ENCODE peak calls at places on chromosomes 7 and 10, in seven cellular contexts. One of them, this sample, is unnamed.

GRCh38 chr7:29865526-29865925 is 59.2 kb downstream of the WIPF3 start:
- DNase-seq in foreskin fibroblast: peak; percentile 90
- DNase-seq in endothelial cell: no peak
- DNase-seq in GM12865: no peak
- DNase-seq in left ventricle myocardium inferior: no peak
- DNase-seq in right atrium auricular region: peak; percentile 67
- DNase-seq in choroid plexus epithelial cell: peak; percentile 73
- DNase-seq in this sample: no peak

GRCh38 chr7:81013036-81013435 is 94.2 kb upstream of the SEMA3C start:
- DNase-seq in choroid plexus epithelial cell: peak; percentile 89
- DNase-seq in left ventricle myocardium inferior: no peak
- DNase-seq in GM12865: no peak
- DNase-seq in endothelial cell: no peak
- DNase-seq in right atrium auricular region: no peak
- DNase-seq in foreskin fibroblast: peak; percentile 64
- DNase-seq in this sample: no peak

GRCh38 chr10:60943372-60944158 is 420 bp downstream of the RHOBTB1 start:
- DNase-seq in right atrium auricular region: peak; percentile 75
- DNase-seq in left ventricle myocardium inferior: peak; percentile 71
- DNase-seq in foreskin fibroblast: peak; percentile 70
- DNase-seq in endothelial cell: peak; percentile 68
- DNase-seq in choroid plexus epithelial cell: peak; percentile 62
- DNase-seq in GM12865: no peak
- DNase-seq in this sample: peak; percentile 27

GRCh38 chr7:75017832-75018231 is 53.3 kb downstream of the CASTOR2 start:
- DNase-seq in foreskin fibroblast: no peak
- DNase-seq in choroid plexus epithelial cell: no peak
- DNase-seq in right atrium auricular region: no peak
- DNase-seq in GM12865: no peak
- DNase-seq in endothelial cell: no peak
- DNase-seq in left ventricle myocardium inferior: no peak
- DNase-seq in this sample: no peak

GRCh38 chr7:110375068-110375467 is 715.9 kb upstream of the LRRN3 start:
- DNase-seq in GM12865: no peak
- DNase-seq in choroid plexus epithelial cell: no peak
- DNase-seq in endothelial cell: no peak
- DNase-seq in right atrium auricular region: no peak
- DNase-seq in foreskin fibroblast: no peak
- DNase-seq in left ventricle myocardium inferior: no peak
- DNase-seq in this sample: no peak

GRCh38 chr7:138243430-138243829 is 167.2 kb downstream of the AKR1D1 start:
- DNase-seq in endothelial cell: peak; percentile 5
- DNase-seq in right atrium auricular region: no peak
- DNase-seq in GM12865: no peak
- DNase-seq in foreskin fibroblast: no peak
- DNase-seq in left ventricle myocardium inferior: peak; percentile 16
- DNase-seq in choroid plexus epithelial cell: peak; percentile 60
- DNase-seq in this sample: no peak

GRCh38 chr10:5476918-5477525 is 22.3 kb downstream of the CALML5 start:
- DNase-seq in GM12865: no peak
- DNase-seq in foreskin fibroblast: peak; percentile 16
- DNase-seq in left ventricle myocardium inferior: no peak
- DNase-seq in right atrium auricular region: no peak
- DNase-seq in endothelial cell: no peak
- DNase-seq in choroid plexus epithelial cell: no peak
- DNase-seq in this sample: no peak

GRCh38 chr10:58070964-58071363 is 196.7 kb downstream of the IPMK start:
- DNase-seq in foreskin fibroblast: no peak
- DNase-seq in GM12865: no peak
- DNase-seq in right atrium auricular region: no peak
- DNase-seq in choroid plexus epithelial cell: no peak
- DNase-seq in left ventricle myocardium inferior: no peak
- DNase-seq in endothelial cell: no peak
- DNase-seq in this sample: no peak

GRCh38 chr10:57960406-57960805 is 307.3 kb downstream of the IPMK start:
- DNase-seq in left ventricle myocardium inferior: no peak
- DNase-seq in choroid plexus epithelial cell: no peak
- DNase-seq in foreskin fibroblast: peak; percentile 11
- DNase-seq in right atrium auricular region: no peak
- DNase-seq in GM12865: no peak
- DNase-seq in endothelial cell: no peak
- DNase-seq in this sample: no peak

GRCh38 chr10:35768011-35768410 is 125.9 kb upstream of the FZD8 start:
- DNase-seq in endothelial cell: no peak
- DNase-seq in foreskin fibroblast: no peak
- DNase-seq in right atrium auricular region: no peak
- DNase-seq in GM12865: no peak
- DNase-seq in choroid plexus epithelial cell: no peak
- DNase-seq in left ventricle myocardium inferior: no peak
- DNase-seq in this sample: no peak

GRCh38 chr7:47968852-47969774 is 10.3 kb downstream of the HUS1 start:
- DNase-seq in left ventricle myocardium inferior: peak; percentile 58
- DNase-seq in endothelial cell: peak; percentile 84
- DNase-seq in foreskin fibroblast: peak; percentile 77
- DNase-seq in choroid plexus epithelial cell: peak; percentile 86
- DNase-seq in GM12865: peak; percentile 74
- DNase-seq in right atrium auricular region: no peak
- DNase-seq in this sample: peak; percentile 75

GRCh38 chr7:28174901-28175661 is 5.5 kb downstream of the JAZF1 start:
- DNase-seq in GM12865: no peak
- DNase-seq in foreskin fibroblast: peak; percentile 39
- DNase-seq in endothelial cell: no peak
- DNase-seq in choroid plexus epithelial cell: no peak
- DNase-seq in left ventricle myocardium inferior: no peak
- DNase-seq in right atrium auricular region: no peak
- DNase-seq in this sample: no peak

GRCh38 chr7:91843831-91844230 is 36.7 kb downstream of the MTERF1 start:
- DNase-seq in GM12865: peak; percentile 32
- DNase-seq in right atrium auricular region: no peak
- DNase-seq in choroid plexus epithelial cell: no peak
- DNase-seq in foreskin fibroblast: no peak
- DNase-seq in endothelial cell: no peak
- DNase-seq in left ventricle myocardium inferior: no peak
- DNase-seq in this sample: no peak

GRCh38 chr7:155214328-155214986 is 83.2 kb upstream of the INSIG1 start:
- DNase-seq in left ventricle myocardium inferior: no peak
- DNase-seq in right atrium auricular region: no peak
- DNase-seq in choroid plexus epithelial cell: no peak
- DNase-seq in GM12865: no peak
- DNase-seq in endothelial cell: no peak
- DNase-seq in foreskin fibroblast: peak; percentile 23
- DNase-seq in this sample: no peak

GRCh38 chr10:79081353-79082034 is 12.7 kb downstream of the ZMIZ1 start:
- DNase-seq in GM12865: no peak
- DNase-seq in endothelial cell: no peak
- DNase-seq in left ventricle myocardium inferior: peak; percentile 55
- DNase-seq in choroid plexus epithelial cell: peak; percentile 87
- DNase-seq in right atrium auricular region: no peak
- DNase-seq in foreskin fibroblast: peak; percentile 95
- DNase-seq in this sample: no peak

GRCh38 chr7:142338633-142339501 is 81.0 kb upstream of the PRSS58 start:
- DNase-seq in choroid plexus epithelial cell: peak; percentile 86
- DNase-seq in endothelial cell: peak; percentile 74
- DNase-seq in GM12865: no peak
- DNase-seq in right atrium auricular region: no peak
- DNase-seq in left ventricle myocardium inferior: no peak
- DNase-seq in foreskin fibroblast: no peak
- DNase-seq in this sample: peak; percentile 53

GRCh38 chr7:66145404-66145843 is 30.8 kb downstream of the CRCP start:
- DNase-seq in left ventricle myocardium inferior: peak; percentile 75
- DNase-seq in endothelial cell: no peak
- DNase-seq in GM12865: peak; percentile 9
- DNase-seq in foreskin fibroblast: peak; percentile 64
- DNase-seq in right atrium auricular region: peak; percentile 72
- DNase-seq in choroid plexus epithelial cell: peak; percentile 87
- DNase-seq in this sample: no peak

GRCh38 chr10:77301305-77301730 is 336.3 kb downstream of the KCNMA1 start:
- DNase-seq in right atrium auricular region: no peak
- DNase-seq in endothelial cell: no peak
- DNase-seq in foreskin fibroblast: peak; percentile 70
- DNase-seq in left ventricle myocardium inferior: no peak
- DNase-seq in GM12865: no peak
- DNase-seq in choroid plexus epithelial cell: peak; percentile 71
- DNase-seq in this sample: no peak

GRCh38 chr7:101936612-101937231 is 119.3 kb downstream of the CUX1 start:
- DNase-seq in GM12865: no peak
- DNase-seq in right atrium auricular region: peak; percentile 79
- DNase-seq in left ventricle myocardium inferior: peak; percentile 36
- DNase-seq in choroid plexus epithelial cell: peak; percentile 65
- DNase-seq in foreskin fibroblast: peak; percentile 50
- DNase-seq in endothelial cell: no peak
- DNase-seq in this sample: no peak

GRCh38 chr7:100572949-100573675 is 588 bp downstream of the SAP25 start:
- DNase-seq in choroid plexus epithelial cell: no peak
- DNase-seq in foreskin fibroblast: no peak
- DNase-seq in GM12865: no peak
- DNase-seq in left ventricle myocardium inferior: no peak
- DNase-seq in right atrium auricular region: no peak
- DNase-seq in endothelial cell: no peak
- DNase-seq in this sample: no peak

GRCh38 chr7:157309990-157310668 is 26.7 kb upstream of the DNAJB6 start:
- DNase-seq in foreskin fibroblast: peak; percentile 93
- DNase-seq in choroid plexus epithelial cell: peak; percentile 94
- DNase-seq in left ventricle myocardium inferior: no peak
- DNase-seq in right atrium auricular region: no peak
- DNase-seq in GM12865: no peak
- DNase-seq in endothelial cell: no peak
- DNase-seq in this sample: no peak

DNA sequence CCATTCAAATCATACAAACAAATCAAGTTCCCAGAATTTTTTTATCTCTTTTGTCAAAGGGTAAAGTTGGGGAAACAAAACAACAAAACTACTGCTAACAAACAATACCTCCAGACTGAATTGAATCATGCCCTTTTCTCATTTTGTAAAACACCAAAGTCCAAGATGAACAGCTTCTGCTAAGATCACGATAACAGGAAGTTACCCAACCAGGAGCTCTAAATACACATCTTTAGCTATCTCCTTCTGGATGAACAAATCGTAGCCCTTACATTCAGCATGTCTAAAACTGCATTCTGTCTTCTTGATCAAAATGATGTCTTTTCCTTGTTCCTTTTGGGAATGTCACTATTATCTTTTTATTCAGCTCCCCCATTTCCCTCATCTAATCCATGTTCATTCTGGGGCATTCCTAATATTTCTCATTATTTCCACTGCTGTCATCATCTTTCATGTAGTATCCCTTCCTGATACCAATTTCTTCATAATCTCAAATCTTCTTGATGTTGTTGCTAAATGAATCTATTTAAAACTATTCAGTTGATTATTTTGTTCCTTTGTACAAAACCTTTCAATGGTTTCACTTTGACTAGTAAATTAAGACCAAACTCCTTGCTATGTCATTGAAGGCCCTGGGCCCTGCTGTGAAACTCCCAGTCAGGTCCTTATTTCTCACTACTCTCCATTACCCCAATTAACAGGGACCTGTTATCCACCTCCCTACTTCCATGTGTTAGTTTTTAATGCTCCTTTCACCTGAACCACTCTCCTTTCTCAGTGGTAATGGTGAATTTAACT is 97.2 kb downstream of the CTTNBP2 start:
- DNase-seq in right atrium auricular region: no peak
- DNase-seq in foreskin fibroblast: no peak
- DNase-seq in left ventricle myocardium inferior: no peak
- DNase-seq in endothelial cell: no peak
- DNase-seq in choroid plexus epithelial cell: peak; percentile 9
- DNase-seq in GM12865: peak; percentile 37
- DNase-seq in this sample: no peak
- TF ChIP-seq CTCF in right atrium auricular region: no peak
- TF ChIP-seq CTCF in foreskin fibroblast: no peak
- TF ChIP-seq CTCF in left ventricle myocardium inferior: no peak
- TF ChIP-seq CTCF in endothelial cell: no peak
- TF ChIP-seq CTCF in choroid plexus epithelial cell: no peak
- TF ChIP-seq CTCF in GM12865: no peak
- TF ChIP-seq CTCF in this sample: no peak

DNA sequence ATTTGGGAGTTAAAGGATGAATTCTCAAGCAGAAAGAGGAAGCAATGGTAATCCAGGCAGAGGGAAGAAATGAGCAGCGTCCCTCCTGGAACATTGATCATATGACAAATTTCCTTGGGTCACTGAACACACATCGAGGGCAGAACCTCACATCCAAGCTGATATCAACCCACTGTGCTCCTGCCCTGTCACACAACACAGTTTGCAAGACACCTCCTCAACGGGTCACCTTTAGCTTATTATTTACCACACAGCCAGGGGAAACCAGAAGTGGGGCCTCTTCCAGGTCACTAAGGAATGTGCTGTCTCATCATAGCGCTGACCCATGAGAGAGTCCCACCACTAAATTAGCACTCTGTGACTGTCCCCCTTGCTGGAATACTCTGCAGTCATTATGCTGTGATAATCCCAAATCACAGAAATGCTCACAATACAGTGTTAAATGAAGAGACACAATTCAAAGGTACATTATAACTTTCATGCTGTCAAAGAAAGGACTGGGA is 69.8 kb upstream of the PPP1R3C start:
- DNase-seq in foreskin fibroblast: no peak
- DNase-seq in choroid plexus epithelial cell: no peak
- DNase-seq in GM12865: no peak
- DNase-seq in right atrium auricular region: no peak
- DNase-seq in endothelial cell: no peak
- DNase-seq in left ventricle myocardium inferior: no peak
- DNase-seq in this sample: no peak
- TF ChIP-seq CTCF in foreskin fibroblast: no peak
- TF ChIP-seq CTCF in choroid plexus epithelial cell: no peak
- TF ChIP-seq CTCF in GM12865: no peak
- TF ChIP-seq CTCF in right atrium auricular region: no peak
- TF ChIP-seq CTCF in endothelial cell: no peak
- TF ChIP-seq CTCF in left ventricle myocardium inferior: no peak
- TF ChIP-seq CTCF in this sample: no peak

DNA sequence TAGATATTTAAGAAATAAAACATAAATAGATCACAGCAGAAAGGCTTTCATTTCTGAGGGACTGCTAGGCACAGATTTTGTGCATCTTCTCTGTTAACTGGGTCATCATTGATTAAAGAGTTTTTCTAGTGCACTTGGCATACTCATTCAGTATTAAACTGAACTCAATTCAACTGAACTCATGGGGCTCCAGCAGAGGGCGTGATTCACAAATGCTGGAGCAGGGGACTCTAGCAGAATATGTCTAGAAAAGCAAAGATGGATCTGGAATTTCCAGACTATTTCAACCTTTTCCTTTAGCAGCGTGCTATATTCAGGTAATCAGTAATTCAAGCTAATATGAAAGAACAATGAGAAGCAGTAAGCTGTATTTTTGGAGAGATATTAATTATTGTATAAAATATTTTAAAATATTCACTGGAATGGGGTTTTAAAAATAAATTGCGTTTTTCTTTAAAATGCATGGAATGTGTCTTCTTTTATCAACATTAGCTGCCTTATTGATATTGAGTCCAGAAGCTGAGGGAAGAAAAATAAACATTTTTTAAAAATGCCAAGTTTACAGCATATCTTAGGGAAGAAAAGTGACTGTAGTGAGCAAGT is 296.8 kb upstream of the CACNA2D1 start:
- DNase-seq in right atrium auricular region: no peak
- DNase-seq in endothelial cell: peak; percentile 68
- DNase-seq in foreskin fibroblast: peak; percentile 83
- DNase-seq in GM12865: peak; percentile 45
- DNase-seq in choroid plexus epithelial cell: peak; percentile 87
- DNase-seq in left ventricle myocardium inferior: no peak
- DNase-seq in this sample: peak; percentile 53
- TF ChIP-seq CTCF in right atrium auricular region: peak; percentile 50
- TF ChIP-seq CTCF in endothelial cell: peak; percentile 79
- TF ChIP-seq CTCF in foreskin fibroblast: peak; percentile 83
- TF ChIP-seq CTCF in GM12865: peak; percentile 46
- TF ChIP-seq CTCF in choroid plexus epithelial cell: peak; percentile 93
- TF ChIP-seq CTCF in left ventricle myocardium inferior: peak; percentile 55
- TF ChIP-seq CTCF in this sample: peak; percentile 43

GRCh38 chr7:152443586-152443985 is 7.8 kb upstream of the KMT2C start:
- DNase-seq in endothelial cell: no peak
- DNase-seq in right atrium auricular region: no peak
- DNase-seq in choroid plexus epithelial cell: no peak
- DNase-seq in GM12865: no peak
- DNase-seq in left ventricle myocardium inferior: no peak
- DNase-seq in foreskin fibroblast: no peak
- DNase-seq in this sample: no peak
- TF ChIP-seq CTCF in endothelial cell: no peak
- TF ChIP-seq CTCF in right atrium auricular region: no peak
- TF ChIP-seq CTCF in choroid plexus epithelial cell: no peak
- TF ChIP-seq CTCF in GM12865: no peak
- TF ChIP-seq CTCF in left ventricle myocardium inferior: no peak
- TF ChIP-seq CTCF in foreskin fibroblast: no peak
- TF ChIP-seq CTCF in this sample: no peak

This sample was measured in activated CD8-positive, alpha-beta T cell treated with anti-CD3 and anti-CD28 coated beads for 36 hours.